ENCODE peak calls at places on chromosomes 12 and 14, in ten cellular contexts. One of them, this sample, is unnamed.

GRCh38 chr12:1619599-1619998 is 9.4 kb upstream of the WNT5B start:
- DNase-seq in T-helper 1 cell: no peak
- DNase-seq in nephron progenitor cell: no peak
- DNase-seq in CD8-positive, alpha-beta memory T cell: no peak
- DNase-seq in NCI-H2107: no peak
- DNase-seq in activated T-helper 9 cell treated with anti-CD3 and anti-CD28 coated beads, Interleukin-2, amount 50 U/mL, for 16 hours: no peak
- DNase-seq in mucosa of gallbladder: no peak
- DNase-seq in endothelial cell: no peak
- DNase-seq in effector memory CD8-positive, alpha-beta T cell: no peak
- DNase-seq in substantia nigra: no peak
- DNase-seq in this sample: no peak

GRCh38 chr12:105803292-105803691 is 335.5 kb downstream of the NUAK1 start:
- DNase-seq in CD8-positive, alpha-beta memory T cell: no peak
- DNase-seq in NCI-H2107: no peak
- DNase-seq in nephron progenitor cell: no peak
- DNase-seq in effector memory CD8-positive, alpha-beta T cell: no peak
- DNase-seq in activated T-helper 9 cell treated with anti-CD3 and anti-CD28 coated beads, Interleukin-2, amount 50 U/mL, for 16 hours: no peak
- DNase-seq in substantia nigra: no peak
- DNase-seq in T-helper 1 cell: no peak
- DNase-seq in endothelial cell: no peak
- DNase-seq in mucosa of gallbladder: no peak
- DNase-seq in this sample: no peak

GRCh38 chr12:115132145-115132544 is 448.2 kb upstream of the TBX3 start:
- DNase-seq in substantia nigra: no peak
- DNase-seq in effector memory CD8-positive, alpha-beta T cell: no peak
- DNase-seq in nephron progenitor cell: no peak
- DNase-seq in mucosa of gallbladder: no peak
- DNase-seq in activated T-helper 9 cell treated with anti-CD3 and anti-CD28 coated beads, Interleukin-2, amount 50 U/mL, for 16 hours: no peak
- DNase-seq in T-helper 1 cell: no peak
- DNase-seq in CD8-positive, alpha-beta memory T cell: no peak
- DNase-seq in endothelial cell: no peak
- DNase-seq in NCI-H2107: no peak
- DNase-seq in this sample: no peak

GRCh38 chr12:80716711-80717469 is at the start of gene MYF5:
- DNase-seq in mucosa of gallbladder: no peak
- DNase-seq in activated T-helper 9 cell treated with anti-CD3 and anti-CD28 coated beads, Interleukin-2, amount 50 U/mL, for 16 hours: no peak
- DNase-seq in NCI-H2107: no peak
- DNase-seq in nephron progenitor cell: no peak
- DNase-seq in effector memory CD8-positive, alpha-beta T cell: no peak
- DNase-seq in endothelial cell: no peak
- DNase-seq in T-helper 1 cell: no peak
- DNase-seq in CD8-positive, alpha-beta memory T cell: no peak
- DNase-seq in substantia nigra: no peak
- DNase-seq in this sample: no peak

GRCh38 chr12:101018540-101018939 is 191.5 kb downstream of the SLC5A8 start:
- DNase-seq in NCI-H2107: no peak
- DNase-seq in effector memory CD8-positive, alpha-beta T cell: no peak
- DNase-seq in mucosa of gallbladder: peak
- DNase-seq in substantia nigra: no peak
- DNase-seq in endothelial cell: no peak
- DNase-seq in activated T-helper 9 cell treated with anti-CD3 and anti-CD28 coated beads, Interleukin-2, amount 50 U/mL, for 16 hours: no peak
- DNase-seq in T-helper 1 cell: no peak
- DNase-seq in nephron progenitor cell: no peak
- DNase-seq in CD8-positive, alpha-beta memory T cell: no peak
- DNase-seq in this sample: no peak

GRCh38 chr12:117090816-117091711 is 8.2 kb downstream of the TESC start:
- DNase-seq in nephron progenitor cell: no peak
- DNase-seq in NCI-H2107: no peak
- DNase-seq in activated T-helper 9 cell treated with anti-CD3 and anti-CD28 coated beads, Interleukin-2, amount 50 U/mL, for 16 hours: no peak
- DNase-seq in effector memory CD8-positive, alpha-beta T cell: no peak
- DNase-seq in T-helper 1 cell: no peak
- DNase-seq in endothelial cell: no peak
- DNase-seq in CD8-positive, alpha-beta memory T cell: no peak
- DNase-seq in mucosa of gallbladder: peak
- DNase-seq in substantia nigra: no peak
- DNase-seq in this sample: no peak

GRCh38 chr12:101172316-101172715 is 37.7 kb downstream of the SLC5A8 start:
- DNase-seq in substantia nigra: no peak
- DNase-seq in endothelial cell: peak
- DNase-seq in nephron progenitor cell: peak
- DNase-seq in T-helper 1 cell: no peak
- DNase-seq in NCI-H2107: no peak
- DNase-seq in CD8-positive, alpha-beta memory T cell: no peak
- DNase-seq in effector memory CD8-positive, alpha-beta T cell: no peak
- DNase-seq in mucosa of gallbladder: no peak
- DNase-seq in activated T-helper 9 cell treated with anti-CD3 and anti-CD28 coated beads, Interleukin-2, amount 50 U/mL, for 16 hours: no peak
- DNase-seq in this sample: peak

GRCh38 chr14:61889914-61890351 is 127.7 kb downstream of the SNAPC1 start:
- DNase-seq in effector memory CD8-positive, alpha-beta T cell: peak
- DNase-seq in NCI-H2107: no peak
- DNase-seq in mucosa of gallbladder: no peak
- DNase-seq in substantia nigra: no peak
- DNase-seq in nephron progenitor cell: no peak
- DNase-seq in T-helper 1 cell: no peak
- DNase-seq in activated T-helper 9 cell treated with anti-CD3 and anti-CD28 coated beads, Interleukin-2, amount 50 U/mL, for 16 hours: no peak
- DNase-seq in endothelial cell: no peak
- DNase-seq in CD8-positive, alpha-beta memory T cell: no peak
- DNase-seq in this sample: no peak

GRCh38 chr14:73717998-73718741 is 4.0 kb upstream of the PNMA1 start:
- DNase-seq in endothelial cell: no peak
- DNase-seq in substantia nigra: no peak
- DNase-seq in NCI-H2107: no peak
- DNase-seq in mucosa of gallbladder: peak
- DNase-seq in effector memory CD8-positive, alpha-beta T cell: no peak
- DNase-seq in activated T-helper 9 cell treated with anti-CD3 and anti-CD28 coated beads, Interleukin-2, amount 50 U/mL, for 16 hours: no peak
- DNase-seq in nephron progenitor cell: peak
- DNase-seq in CD8-positive, alpha-beta memory T cell: no peak
- DNase-seq in T-helper 1 cell: no peak
- DNase-seq in this sample: no peak

GRCh38 chr12:51323317-51323960 is 535 bp downstream of the BIN2 start:
- DNase-seq in activated T-helper 9 cell treated with anti-CD3 and anti-CD28 coated beads, Interleukin-2, amount 50 U/mL, for 16 hours: peak
- DNase-seq in T-helper 1 cell: peak
- DNase-seq in NCI-H2107: no peak
- DNase-seq in mucosa of gallbladder: no peak
- DNase-seq in endothelial cell: no peak
- DNase-seq in CD8-positive, alpha-beta memory T cell: peak
- DNase-seq in effector memory CD8-positive, alpha-beta T cell: peak
- DNase-seq in nephron progenitor cell: no peak
- DNase-seq in substantia nigra: no peak
- DNase-seq in this sample: no peak

GRCh38 chr14:65137648-65138317 is 35.5 kb upstream of the MAX start:
- DNase-seq in mucosa of gallbladder: no peak
- DNase-seq in substantia nigra: no peak
- DNase-seq in T-helper 1 cell: no peak
- DNase-seq in activated T-helper 9 cell treated with anti-CD3 and anti-CD28 coated beads, Interleukin-2, amount 50 U/mL, for 16 hours: no peak
- DNase-seq in nephron progenitor cell: no peak
- DNase-seq in NCI-H2107: no peak
- DNase-seq in CD8-positive, alpha-beta memory T cell: no peak
- DNase-seq in effector memory CD8-positive, alpha-beta T cell: no peak
- DNase-seq in endothelial cell: no peak
- DNase-seq in this sample: no peak

GRCh38 chr12:118213452-118213851 is 77.5 kb downstream of the PEBP1 start:
- DNase-seq in nephron progenitor cell: no peak
- DNase-seq in endothelial cell: no peak
- DNase-seq in NCI-H2107: no peak
- DNase-seq in T-helper 1 cell: no peak
- DNase-seq in substantia nigra: no peak
- DNase-seq in mucosa of gallbladder: no peak
- DNase-seq in activated T-helper 9 cell treated with anti-CD3 and anti-CD28 coated beads, Interleukin-2, amount 50 U/mL, for 16 hours: no peak
- DNase-seq in effector memory CD8-positive, alpha-beta T cell: no peak
- DNase-seq in CD8-positive, alpha-beta memory T cell: no peak
- DNase-seq in this sample: no peak

GRCh38 chr12:93618891-93619410 is 46.5 kb downstream of the SOCS2 start:
- DNase-seq in substantia nigra: no peak
- DNase-seq in effector memory CD8-positive, alpha-beta T cell: no peak
- DNase-seq in activated T-helper 9 cell treated with anti-CD3 and anti-CD28 coated beads, Interleukin-2, amount 50 U/mL, for 16 hours: no peak
- DNase-seq in NCI-H2107: no peak
- DNase-seq in nephron progenitor cell: no peak
- DNase-seq in CD8-positive, alpha-beta memory T cell: no peak
- DNase-seq in mucosa of gallbladder: no peak
- DNase-seq in endothelial cell: no peak
- DNase-seq in T-helper 1 cell: no peak
- DNase-seq in this sample: no peak

GRCh38 chr12:3628629-3629028 is 124.3 kb downstream of the CRACR2A start:
- DNase-seq in endothelial cell: no peak
- DNase-seq in NCI-H2107: no peak
- DNase-seq in effector memory CD8-positive, alpha-beta T cell: no peak
- DNase-seq in mucosa of gallbladder: no peak
- DNase-seq in T-helper 1 cell: no peak
- DNase-seq in nephron progenitor cell: no peak
- DNase-seq in activated T-helper 9 cell treated with anti-CD3 and anti-CD28 coated beads, Interleukin-2, amount 50 U/mL, for 16 hours: no peak
- DNase-seq in CD8-positive, alpha-beta memory T cell: no peak
- DNase-seq in substantia nigra: no peak
- DNase-seq in this sample: no peak

GRCh38 chr12:18165422-18165871 is 75.5 kb upstream of the RERGL start:
- DNase-seq in CD8-positive, alpha-beta memory T cell: no peak
- DNase-seq in NCI-H2107: no peak
- DNase-seq in effector memory CD8-positive, alpha-beta T cell: no peak
- DNase-seq in T-helper 1 cell: no peak
- DNase-seq in activated T-helper 9 cell treated with anti-CD3 and anti-CD28 coated beads, Interleukin-2, amount 50 U/mL, for 16 hours: no peak
- DNase-seq in endothelial cell: no peak
- DNase-seq in nephron progenitor cell: no peak
- DNase-seq in mucosa of gallbladder: no peak
- DNase-seq in substantia nigra: no peak
- DNase-seq in this sample: no peak

GRCh38 chr12:56104815-56105476 is 587 bp downstream of the PA2G4 start:
- DNase-seq in activated T-helper 9 cell treated with anti-CD3 and anti-CD28 coated beads, Interleukin-2, amount 50 U/mL, for 16 hours: peak
- DNase-seq in endothelial cell: peak
- DNase-seq in NCI-H2107: no peak
- DNase-seq in effector memory CD8-positive, alpha-beta T cell: no peak
- DNase-seq in mucosa of gallbladder: no peak
- DNase-seq in CD8-positive, alpha-beta memory T cell: no peak
- DNase-seq in nephron progenitor cell: peak
- DNase-seq in T-helper 1 cell: no peak
- DNase-seq in substantia nigra: no peak
- DNase-seq in this sample: no peak

GRCh38 chr12:111446044-111446581 is 40.4 kb downstream of the SH2B3 start:
- DNase-seq in substantia nigra: no peak
- DNase-seq in mucosa of gallbladder: no peak
- DNase-seq in activated T-helper 9 cell treated with anti-CD3 and anti-CD28 coated beads, Interleukin-2, amount 50 U/mL, for 16 hours: no peak
- DNase-seq in nephron progenitor cell: no peak
- DNase-seq in NCI-H2107: no peak
- DNase-seq in endothelial cell: peak
- DNase-seq in CD8-positive, alpha-beta memory T cell: no peak
- DNase-seq in T-helper 1 cell: no peak
- DNase-seq in effector memory CD8-positive, alpha-beta T cell: no peak
- DNase-seq in this sample: no peak

GRCh38 chr12:43789941-43790340 is 16.2 kb downstream of the TWF1 start:
- DNase-seq in CD8-positive, alpha-beta memory T cell: no peak
- DNase-seq in effector memory CD8-positive, alpha-beta T cell: no peak
- DNase-seq in endothelial cell: no peak
- DNase-seq in T-helper 1 cell: no peak
- DNase-seq in substantia nigra: no peak
- DNase-seq in mucosa of gallbladder: no peak
- DNase-seq in nephron progenitor cell: no peak
- DNase-seq in NCI-H2107: no peak
- DNase-seq in activated T-helper 9 cell treated with anti-CD3 and anti-CD28 coated beads, Interleukin-2, amount 50 U/mL, for 16 hours: no peak
- DNase-seq in this sample: no peak

GRCh38 chr14:74848768-74849167 is 27.2 kb downstream of the PROX2 start:
- DNase-seq in NCI-H2107: no peak
- DNase-seq in effector memory CD8-positive, alpha-beta T cell: no peak
- DNase-seq in substantia nigra: no peak
- DNase-seq in CD8-positive, alpha-beta memory T cell: no peak
- DNase-seq in activated T-helper 9 cell treated with anti-CD3 and anti-CD28 coated beads, Interleukin-2, amount 50 U/mL, for 16 hours: no peak
- DNase-seq in mucosa of gallbladder: no peak
- DNase-seq in T-helper 1 cell: no peak
- DNase-seq in endothelial cell: no peak
- DNase-seq in nephron progenitor cell: no peak
- DNase-seq in this sample: no peak

GRCh38 chr14:35164849-35165248 is 42.5 kb downstream of the PRORP start:
- DNase-seq in endothelial cell: no peak
- DNase-seq in effector memory CD8-positive, alpha-beta T cell: no peak
- DNase-seq in nephron progenitor cell: no peak
- DNase-seq in mucosa of gallbladder: no peak
- DNase-seq in activated T-helper 9 cell treated with anti-CD3 and anti-CD28 coated beads, Interleukin-2, amount 50 U/mL, for 16 hours: no peak
- DNase-seq in substantia nigra: no peak
- DNase-seq in CD8-positive, alpha-beta memory T cell: no peak
- DNase-seq in NCI-H2107: no peak
- DNase-seq in T-helper 1 cell: no peak
- DNase-seq in this sample: no peak

GRCh38 chr14:81625343-81625742 is 91.7 kb upstream of the SEL1L start:
- DNase-seq in T-helper 1 cell: no peak
- DNase-seq in mucosa of gallbladder: no peak
- DNase-seq in effector memory CD8-positive, alpha-beta T cell: no peak
- DNase-seq in substantia nigra: no peak
- DNase-seq in endothelial cell: no peak
- DNase-seq in NCI-H2107: peak
- DNase-seq in nephron progenitor cell: no peak
- DNase-seq in CD8-positive, alpha-beta memory T cell: no peak
- DNase-seq in activated T-helper 9 cell treated with anti-CD3 and anti-CD28 coated beads, Interleukin-2, amount 50 U/mL, for 16 hours: no peak
- DNase-seq in this sample: peak

GRCh38 chr12:126772171-126772864 is 1494.7 kb upstream of the TMEM132C start:
- DNase-seq in mucosa of gallbladder: peak
- DNase-seq in endothelial cell: no peak
- DNase-seq in activated T-helper 9 cell treated with anti-CD3 and anti-CD28 coated beads, Interleukin-2, amount 50 U/mL, for 16 hours: peak
- DNase-seq in NCI-H2107: no peak
- DNase-seq in CD8-positive, alpha-beta memory T cell: peak
- DNase-seq in effector memory CD8-positive, alpha-beta T cell: peak
- DNase-seq in nephron progenitor cell: no peak
- DNase-seq in substantia nigra: no peak
- DNase-seq in T-helper 1 cell: peak
- DNase-seq in this sample: no peak

GRCh38 chr14:101925152-101925551 is 39.2 kb upstream of the DYNC1H1 start:
- DNase-seq in endothelial cell: no peak
- DNase-seq in effector memory CD8-positive, alpha-beta T cell: no peak
- DNase-seq in T-helper 1 cell: no peak
- DNase-seq in CD8-positive, alpha-beta memory T cell: no peak
- DNase-seq in activated T-helper 9 cell treated with anti-CD3 and anti-CD28 coated beads, Interleukin-2, amount 50 U/mL, for 16 hours: no peak
- DNase-seq in NCI-H2107: no peak
- DNase-seq in mucosa of gallbladder: no peak
- DNase-seq in nephron progenitor cell: no peak
- DNase-seq in substantia nigra: no peak
- DNase-seq in this sample: no peak

GRCh38 chr12:2110127-2110526 is 57.3 kb downstream of the CACNA1C start:
- DNase-seq in effector memory CD8-positive, alpha-beta T cell: no peak
- DNase-seq in CD8-positive, alpha-beta memory T cell: no peak
- DNase-seq in mucosa of gallbladder: no peak
- DNase-seq in endothelial cell: no peak
- DNase-seq in activated T-helper 9 cell treated with anti-CD3 and anti-CD28 coated beads, Interleukin-2, amount 50 U/mL, for 16 hours: no peak
- DNase-seq in substantia nigra: no peak
- DNase-seq in T-helper 1 cell: no peak
- DNase-seq in nephron progenitor cell: no peak
- DNase-seq in NCI-H2107: no peak
- DNase-seq in this sample: no peak

GRCh38 chr12:40093512-40093911 is 12.4 kb downstream of the SLC2A13 start:
- DNase-seq in mucosa of gallbladder: no peak
- DNase-seq in CD8-positive, alpha-beta memory T cell: no peak
- DNase-seq in NCI-H2107: no peak
- DNase-seq in effector memory CD8-positive, alpha-beta T cell: no peak
- DNase-seq in T-helper 1 cell: no peak
- DNase-seq in substantia nigra: no peak
- DNase-seq in nephron progenitor cell: no peak
- DNase-seq in endothelial cell: no peak
- DNase-seq in activated T-helper 9 cell treated with anti-CD3 and anti-CD28 coated beads, Interleukin-2, amount 50 U/mL, for 16 hours: no peak
- DNase-seq in this sample: no peak

GRCh38 chr14:69879175-69880047 is at the start of gene SMOC1:
- DNase-seq in effector memory CD8-positive, alpha-beta T cell: no peak
- DNase-seq in nephron progenitor cell: peak
- DNase-seq in activated T-helper 9 cell treated with anti-CD3 and anti-CD28 coated beads, Interleukin-2, amount 50 U/mL, for 16 hours: no peak
- DNase-seq in T-helper 1 cell: no peak
- DNase-seq in NCI-H2107: peak
- DNase-seq in endothelial cell: peak
- DNase-seq in CD8-positive, alpha-beta memory T cell: no peak
- DNase-seq in mucosa of gallbladder: peak
- DNase-seq in substantia nigra: peak
- DNase-seq in this sample: peak

GRCh38 chr12:124059752-124060151 is 86.7 kb downstream of the ZNF664 start:
- DNase-seq in mucosa of gallbladder: no peak
- DNase-seq in NCI-H2107: no peak
- DNase-seq in substantia nigra: no peak
- DNase-seq in CD8-positive, alpha-beta memory T cell: no peak
- DNase-seq in effector memory CD8-positive, alpha-beta T cell: no peak
- DNase-seq in T-helper 1 cell: no peak
- DNase-seq in activated T-helper 9 cell treated with anti-CD3 and anti-CD28 coated beads, Interleukin-2, amount 50 U/mL, for 16 hours: no peak
- DNase-seq in endothelial cell: no peak
- DNase-seq in nephron progenitor cell: no peak
- DNase-seq in this sample: no peak

GRCh38 chr12:75889214-75889613 is 142.4 kb downstream of the PHLDA1 start:
- DNase-seq in nephron progenitor cell: peak
- DNase-seq in NCI-H2107: no peak
- DNase-seq in endothelial cell: no peak
- DNase-seq in mucosa of gallbladder: no peak
- DNase-seq in substantia nigra: peak
- DNase-seq in T-helper 1 cell: no peak
- DNase-seq in CD8-positive, alpha-beta memory T cell: no peak
- DNase-seq in activated T-helper 9 cell treated with anti-CD3 and anti-CD28 coated beads, Interleukin-2, amount 50 U/mL, for 16 hours: no peak
- DNase-seq in effector memory CD8-positive, alpha-beta T cell: no peak
- DNase-seq in this sample: no peak

This sample was measured in neuronal stem cell.